ENCODE peak calls at places on chromosomes 5 and 9, in six cellular contexts. J, G, Z, V, Y and X are unnamed samples.
A peak's percentile ranks its signal among the peaks of the same experiment; 100 is the strongest.

GRCh38 chr9:86405926-86406325 is 51.7 kb upstream of the TUT7 start:
- DNase-seq in V (no peak), G (peak; percentile 26), Y (no peak), J (peak; percentile 72), Z (no peak), X (no peak)

GRCh38 chr9:101465330-101465915 is 29.8 kb upstream of the ALDOB start:
- DNase-seq in J (no peak), Z (peak; percentile 29), G (no peak), Y (no peak), V (no peak), X (no peak)

GRCh38 chr9:114693248-114693895 is 11.4 kb upstream of the TEX48 start:
- DNase-seq in J (peak; percentile 61), G (no peak), V (no peak), Y (no peak), Z (no peak), X (no peak)

GRCh38 chr9:2153599-2154217 is 138.6 kb downstream of the SMARCA2 start:
- DNase-seq in J (no peak), G (no peak), V (no peak), Y (no peak), Z (no peak), X (no peak)

GRCh38 chr9:115192835-115193234 is 74.9 kb upstream of the TNC start:
- DNase-seq in Z (no peak), G (no peak), J (no peak), V (no peak), Y (no peak), X (no peak)

GRCh38 chr9:90552317-90552716 is 90.3 kb downstream of the DIRAS2 start:
- DNase-seq in J (no peak), V (no peak), G (no peak), Y (no peak), Z (no peak), X (no peak)

GRCh38 chr5:91556-92263 is at the start of gene PLEKHG4B:
- DNase-seq in G (no peak), Z (no peak), Y (peak; percentile 75), V (no peak), J (no peak), X (no peak)

GRCh38 chr5:128469924-128470323 is 68.1 kb downstream of the FBN2 start:
- DNase-seq in Y (no peak), G (no peak), J (no peak), Z (no peak), V (no peak), X (no peak)

GRCh38 chr9:127568618-127568970 is 43.5 kb upstream of the STXBP1 start:
- DNase-seq in G (no peak), V (no peak), J (peak; percentile 51), Z (no peak), Y (no peak), X (no peak)

GRCh38 chr9:99948896-99949295 is 42.4 kb downstream of the STX17 start:
- DNase-seq in V (no peak), Z (no peak), J (peak; percentile 10), Y (no peak), G (no peak), X (no peak)

GRCh38 chr9:111726949-111727348 is 65.5 kb downstream of the GNG10 start:
- DNase-seq in Z (no peak), J (no peak), Y (no peak), G (no peak), V (no peak), X (no peak)

GRCh38 chr5:131389096-131389868 is 125.4 kb downstream of the CDC42SE2 start:
- DNase-seq in V (no peak), Z (no peak), Y (no peak), G (no peak), J (no peak), X (no peak)

GRCh38 chr9:6680797-6681146 is 35.2 kb upstream of the GLDC start:
- DNase-seq in V (peak; percentile 66), Z (no peak), Y (no peak), G (no peak), J (no peak), X (peak; percentile 74)

GRCh38 chr9:2602704-2603116 is 18.9 kb upstream of the VLDLR start:
- DNase-seq in Y (no peak), V (no peak), Z (no peak), G (no peak), J (peak; percentile 38), X (no peak)

GRCh38 chr9:133448487-133448972 is 11.2 kb upstream of the CACFD1 start:
- DNase-seq in J (no peak), G (no peak), Z (no peak), V (no peak), Y (no peak), X (no peak)

GRCh38 chr9:111305914-111306313 is 24.1 kb downstream of the OR2K2 start:
- DNase-seq in Z (no peak), Y (no peak), J (no peak), G (no peak), V (no peak), X (no peak)

GRCh38 chr5:64074533-64074932 is 91.1 kb upstream of the RNF180 start:
- DNase-seq in Y (peak; percentile 22), V (no peak), G (no peak), Z (peak; percentile 26), J (peak; percentile 56), X (no peak)

GRCh38 chr5:109743770-109744212 is 54.1 kb downstream of the MAN2A1 start:
- DNase-seq in Y (no peak), Z (no peak), G (no peak), J (no peak), V (no peak), X (no peak)

GRCh38 chr9:96398582-96399334 is 15.2 kb upstream of the SLC35D2 start:
- DNase-seq in G (no peak), J (no peak), Y (no peak), Z (peak; percentile 38), V (no peak), X (peak; percentile 11)

GRCh38 chr9:127253446-127253845 is 11.1 kb upstream of the GARNL3 start:
- DNase-seq in Z (no peak), V (no peak), Y (no peak), G (no peak), J (no peak), X (no peak)

GRCh38 chr5:14675865-14676300 is 11.4 kb downstream of the OTULIN start:
- DNase-seq in V (no peak), J (no peak), G (no peak), Y (no peak), Z (peak; percentile 47), X (no peak)

GRCh38 chr9:101931756-101932155 is 193.3 kb upstream of the GRIN3A start:
- DNase-seq in Y (no peak), Z (no peak), J (no peak), G (no peak), V (no peak), X (no peak)

GRCh38 chr5:157059891-157060290 is 975 bp upstream of the HAVCR1 start:
- DNase-seq in Z (no peak), G (no peak), Y (no peak), V (no peak), J (no peak), X (no peak)

GRCh38 chr5:146048994-146049703 is 56.2 kb downstream of the PLAC8L1 start:
- DNase-seq in Z (peak; percentile 23), J (peak; percentile 73), Y (no peak), V (no peak), G (no peak), X (no peak)

GRCh38 chr5:67640011-67640410 is 443.4 kb upstream of the CD180 start:
- DNase-seq in Y (no peak), Z (no peak), G (peak; percentile 24), V (no peak), J (peak; percentile 8), X (no peak)
- H3K27ac ChIP-seq in Y (no peak overlapping the region), Z (no peak overlapping the region), G (peak overlapping the region; percentile 26), V (no peak overlapping the region), J (no peak overlapping the region), X (no peak overlapping the region)

GRCh38 chr5:135533794-135534193 is 2.0 kb downstream of the NEUROG1 start:
- DNase-seq in G (no peak), V (no peak), Z (no peak), J (peak; percentile 15), Y (no peak), X (no peak)
- H3K9me3 ChIP-seq in G (no peaks in the 10 kb centered on the region), V (no peaks in the 10 kb centered on the region), Z (no peaks in the 10 kb centered on the region), J (no peaks in the 10 kb centered on the region), Y (no peaks in the 10 kb centered on the region), X (no peaks in the 10 kb centered on the region)

GRCh38 chr5:173709145-173709544 is 92.7 kb upstream of the BOD1 start:
- DNase-seq in J (no peak), Z (no peak), Y (no peak), G (no peak), V (no peak), X (no peak)
- H3K27ac ChIP-seq in J (no peak overlapping the region), Z (no peak overlapping the region), Y (no peak overlapping the region), G (no peak overlapping the region), V (no peak overlapping the region), X (no peak overlapping the region)

GRCh38 chr5:76439201-76439600 is 36.1 kb downstream of the IQGAP2 start:
- DNase-seq in Z (no peak), V (no peak), J (no peak), G (no peak), Y (no peak), X (no peak)
- H3K9me3 ChIP-seq in Z (peaks cover 19% of the 10 kb centered on the region), V (peaks cover 3% of the 10 kb centered on the region), J (no peaks in the 10 kb centered on the region), G (no peaks in the 10 kb centered on the region), Y (no peaks in the 10 kb centered on the region), X (no peaks in the 10 kb centered on the region)